ENCODE peak calls at places on chromosomes 7 and 10, in ten cellular contexts. R, A, Y, V, C, S, W, I, K and H are unnamed samples.

GRCh38 chr10:21398549-21399345 is 126.7 kb downstream of the SKIDA1 start:
- DNase-seq in R (peak; percentile 79), A (no peak), Y (no peak), V (peak; percentile 31), C (peak; percentile 11), S (no peak), W (no peak), I (no peak), K (no peak), H (no peak)

GRCh38 chr10:32237644-32238345 is 109.2 kb downstream of the EPC1 start:
- DNase-seq in R (peak; percentile 39), A (no peak), Y (no peak), V (no peak), C (no peak), S (no peak), W (no peak), I (no peak), K (no peak), H (no peak)

GRCh38 chr10:123301077-123301875 is 147.1 kb downstream of the BUB3 start:
- DNase-seq in R (peak; percentile 72), A (no peak), Y (no peak), V (peak; percentile 15), C (no peak), S (no peak), W (no peak), I (no peak), K (no peak), H (no peak)

GRCh38 chr10:112792487-112793196 is 157.4 kb upstream of the TCF7L2 start:
- DNase-seq in R (no peak), A (no peak), Y (no peak), V (no peak), C (no peak), S (no peak), W (peak; percentile 86), I (no peak), K (peak; percentile 30), H (no peak)

GRCh38 chr10:31186225-31187010 is 132.6 kb upstream of the ZEB1 start:
- DNase-seq in R (peak; percentile 24), A (no peak), Y (no peak), V (peak; percentile 19), C (no peak), S (no peak), W (no peak), I (no peak), K (no peak), H (no peak)

GRCh38 chr7:80584778-80585177 is 53.7 kb upstream of the CD36 start:
- DNase-seq in R (peak; percentile 66), A (no peak), Y (no peak), V (peak; percentile 82), C (no peak), S (no peak), W (no peak), I (no peak), K (no peak), H (no peak)

GRCh38 chr7:137009404-137009803 is 141.0 kb downstream of the CHRM2 start:
- DNase-seq in R (no peak), A (no peak), Y (no peak), V (no peak), C (no peak), S (no peak), W (no peak), I (no peak), K (no peak), H (no peak)

GRCh38 chr7:45923290-45923689 is 2.2 kb upstream of the IGFBP3 start:
- DNase-seq in R (peak; percentile 84), A (peak; percentile 73), Y (peak; percentile 81), V (no peak), C (peak; percentile 30), S (peak; percentile 34), W (peak; percentile 85), I (peak; percentile 72), K (peak; percentile 79), H (peak; percentile 66)

GRCh38 chr10:32489935-32490334 is 44.0 kb downstream of the CCDC7 start:
- DNase-seq in R (peak; percentile 3), A (no peak), Y (no peak), V (no peak), C (no peak), S (no peak), W (no peak), I (no peak), K (no peak), H (no peak)

GRCh38 chr7:104156842-104157277 is 51.0 kb downstream of the ORC5 start:
- DNase-seq in R (peak; percentile 48), A (peak; percentile 16), Y (no peak), V (no peak), C (peak; percentile 19), S (peak; percentile 8), W (no peak), I (no peak), K (no peak), H (no peak)

GRCh38 chr7:14934831-14935230 is 32.3 kb upstream of the DGKB start:
- DNase-seq in R (no peak), A (no peak), Y (no peak), V (no peak), C (no peak), S (no peak), W (no peak), I (no peak), K (no peak), H (no peak)

GRCh38 chr7:115429918-115430317 is 508.0 kb downstream of the MDFIC start:
- DNase-seq in R (no peak), A (no peak), Y (no peak), V (no peak), C (no peak), S (no peak), W (no peak), I (no peak), K (no peak), H (no peak)

GRCh38 chr10:73771722-73772279 is 10.0 kb upstream of the CHCHD1 start:
- DNase-seq in R (peak; percentile 22), A (peak; percentile 67), Y (peak; percentile 93), V (no peak), C (no peak), S (peak; percentile 84), W (peak; percentile 95), I (peak; percentile 85), K (peak; percentile 93), H (no peak)

GRCh38 chr10:87861566-87861952 is 1.8 kb downstream of the KLLN start:
- DNase-seq in R (peak; percentile 83), A (peak; percentile 77), Y (peak; percentile 70), V (no peak), C (no peak), S (no peak), W (peak; percentile 89), I (peak; percentile 32), K (peak; percentile 80), H (no peak)

GRCh38 chr7:25303380-25304321 is 75.4 kb upstream of the NPVF start:
- DNase-seq in R (peak; percentile 7), A (no peak), Y (no peak), V (no peak), C (no peak), S (no peak), W (no peak), I (no peak), K (no peak), H (no peak)

GRCh38 chr10:87510025-87510424 is 5.3 kb downstream of the MINPP1 start:
- DNase-seq in R (no peak), A (no peak), Y (no peak), V (no peak), C (no peak), S (no peak), W (no peak), I (no peak), K (no peak), H (no peak)

GRCh38 chr7:81457858-81458522 is 311.9 kb downstream of the HGF start:
- DNase-seq in R (peak; percentile 44), A (no peak), Y (no peak), V (no peak), C (peak; percentile 13), S (no peak), W (no peak), I (no peak), K (no peak), H (no peak)

GRCh38 chr7:94062372-94062771 is 58.2 kb upstream of the BET1 start:
- DNase-seq in R (peak; percentile 82), A (no peak), Y (no peak), V (no peak), C (no peak), S (no peak), W (no peak), I (no peak), K (no peak), H (no peak)

GRCh38 chr10:89523274-89523673 is 12.1 kb downstream of the SLC16A12 start:
- DNase-seq in R (no peak), A (no peak), Y (no peak), V (no peak), C (no peak), S (no peak), W (no peak), I (no peak), K (no peak), H (no peak)

GRCh38 chr10:23702977-23703414 is 264.1 kb downstream of the OTUD1 start:
- DNase-seq in R (peak; percentile 72), A (peak; percentile 18), Y (no peak), V (peak; percentile 29), C (no peak), S (peak; percentile 55), W (peak; percentile 66), I (peak; percentile 57), K (no peak), H (peak; percentile 55)